ENCODE peak calls at places on chromosome 15, in nine cellular contexts. G, D, Y, F, O, E, K, I and P are unnamed samples.

GRCh38 chr15:77083381-77084160 is 12.7 kb upstream of the TSPAN3 start:
- DNase-seq in I (peak), E (peak), O (peak), D (peak), K (peak), Y (no peak), G (no peak), F (peak), P (peak)

GRCh38 chr15:74394090-74394846 is 26.8 kb upstream of the CYP11A1 start:
- DNase-seq in F (no peak), O (no peak), E (no peak), Y (no peak), G (no peak), D (no peak), K (no peak), I (no peak), P (no peak)

GRCh38 chr15:67181221-67181639 is 73.2 kb downstream of the AAGAB start:
- DNase-seq in G (peak), Y (no peak), I (no peak), E (no peak), K (no peak), O (no peak), F (peak), D (no peak), P (no peak)

GRCh38 chr15:70271422-70272088 is 173.8 kb upstream of the TLE3 start:
- DNase-seq in O (peak), D (peak), K (no peak), G (no peak), F (no peak), Y (peak), E (peak), I (no peak), P (no peak)

GRCh38 chr15:66721501-66721937 is 19.5 kb downstream of the SMAD6 start:
- DNase-seq in O (no peak), E (peak), K (no peak), Y (no peak), I (no peak), G (no peak), F (no peak), D (no peak), P (no peak)

GRCh38 chr15:98650871-98651481 is 2.6 kb downstream of the IGF1R start:
- DNase-seq in G (no peak), D (no peak), Y (no peak), I (peak), E (no peak), K (no peak), O (peak), F (peak), P (no peak)

GRCh38 chr15:69272139-69272538 is 26.6 kb upstream of the PAQR5 start:
- DNase-seq in I (no peak), Y (no peak), O (no peak), K (peak), D (no peak), F (no peak), G (no peak), E (no peak), P (no peak)

GRCh38 chr15:41513282-41514227 is at the start of gene LTK:
- DNase-seq in O (peak), Y (peak), I (no peak), D (no peak), K (peak), G (no peak), F (no peak), E (no peak), P (no peak)

GRCh38 chr15:38201714-38202113 is 50.9 kb upstream of the SPRED1 start:
- DNase-seq in O (no peak), K (no peak), I (no peak), G (no peak), E (no peak), D (no peak), Y (no peak), F (no peak), P (no peak)

GRCh38 chr15:98518823-98519561 is 129.3 kb upstream of the IGF1R start:
- DNase-seq in D (peak), I (peak), Y (peak), G (no peak), E (no peak), O (peak), F (no peak), K (peak), P (peak)

GRCh38 chr15:98865397-98866339 is 141.9 kb downstream of the PGPEP1L start:
- DNase-seq in E (peak), G (no peak), I (peak), Y (peak), D (peak), O (peak), F (peak), K (peak), P (no peak)

GRCh38 chr15:72271895-72272212 is 500 bp downstream of the PARP6 start:
- DNase-seq in D (no peak), I (no peak), G (no peak), F (no peak), K (peak), E (no peak), O (no peak), Y (no peak), P (no peak)

GRCh38 chr15:74378853-74379252 is 11.4 kb upstream of the CYP11A1 start:
- DNase-seq in K (no peak), E (no peak), O (no peak), D (no peak), F (peak), Y (no peak), G (peak), I (no peak), P (no peak)

GRCh38 chr15:48795901-48796300 is 15.0 kb downstream of the CEP152 start:
- DNase-seq in G (no peak), K (no peak), E (no peak), Y (no peak), O (no peak), I (no peak), F (no peak), D (no peak), P (no peak)

GRCh38 chr15:41905360-41905793 is 11.5 kb upstream of the SPTBN5 start:
- DNase-seq in Y (no peak), I (no peak), F (no peak), E (peak), O (no peak), G (no peak), D (no peak), K (no peak), P (no peak)

GRCh38 chr15:95302206-95302605 is 1028.3 kb upstream of the NR2F2 start:
- DNase-seq in K (no peak), Y (no peak), G (no peak), F (no peak), I (no peak), E (no peak), O (no peak), D (no peak), P (no peak)

GRCh38 chr15:37951999-37952398 is 17.6 kb downstream of the TMCO5A start:
- DNase-seq in I (no peak), O (no peak), E (no peak), Y (no peak), K (no peak), F (no peak), G (no peak), D (no peak), P (no peak)

DNA sequence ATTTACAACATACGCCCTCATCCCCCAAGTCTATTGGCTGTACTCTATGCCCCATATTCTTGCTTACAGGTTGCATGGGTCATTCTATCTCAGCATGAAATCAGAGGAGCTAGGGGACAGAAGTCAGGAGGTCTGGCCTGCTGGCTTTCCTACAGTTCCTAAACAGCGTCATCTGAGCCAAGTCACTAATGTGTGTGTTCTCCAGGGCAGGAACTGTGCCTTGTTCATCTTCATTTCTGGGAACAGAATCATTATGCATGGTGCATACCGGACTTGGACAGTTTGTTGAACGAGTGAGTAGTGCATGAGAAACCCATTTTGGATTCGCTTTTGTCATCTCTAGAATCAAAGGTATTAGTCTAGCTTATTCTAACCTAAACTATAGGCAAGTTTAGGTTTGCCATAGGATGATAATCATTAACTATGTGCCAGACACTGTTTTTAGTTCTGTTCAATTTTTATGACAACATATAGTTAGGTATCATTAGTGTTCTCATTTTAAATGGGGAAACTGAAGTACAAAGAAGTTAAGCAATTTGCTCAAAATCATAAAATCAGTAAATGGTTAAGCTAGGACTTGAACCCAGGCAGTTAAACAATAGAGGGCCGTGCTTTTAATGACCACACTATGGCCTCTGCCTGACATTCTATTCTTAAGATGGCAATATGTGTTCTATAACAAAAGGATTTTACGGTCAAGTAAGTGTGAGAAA is 105.2 kb downstream of the FMN1 start:
- DNase-seq in D (no peak), O (no peak), G (no peak), E (no peak), I (no peak), Y (no peak), F (no peak), K (no peak), P (no peak)
- H3K4me3 ChIP-seq in D (no peak), O (no peak), G (no peak), E (no peak), I (no peak), Y (no peak), F (no peak), K (no peak), P (no peak)

DNA sequence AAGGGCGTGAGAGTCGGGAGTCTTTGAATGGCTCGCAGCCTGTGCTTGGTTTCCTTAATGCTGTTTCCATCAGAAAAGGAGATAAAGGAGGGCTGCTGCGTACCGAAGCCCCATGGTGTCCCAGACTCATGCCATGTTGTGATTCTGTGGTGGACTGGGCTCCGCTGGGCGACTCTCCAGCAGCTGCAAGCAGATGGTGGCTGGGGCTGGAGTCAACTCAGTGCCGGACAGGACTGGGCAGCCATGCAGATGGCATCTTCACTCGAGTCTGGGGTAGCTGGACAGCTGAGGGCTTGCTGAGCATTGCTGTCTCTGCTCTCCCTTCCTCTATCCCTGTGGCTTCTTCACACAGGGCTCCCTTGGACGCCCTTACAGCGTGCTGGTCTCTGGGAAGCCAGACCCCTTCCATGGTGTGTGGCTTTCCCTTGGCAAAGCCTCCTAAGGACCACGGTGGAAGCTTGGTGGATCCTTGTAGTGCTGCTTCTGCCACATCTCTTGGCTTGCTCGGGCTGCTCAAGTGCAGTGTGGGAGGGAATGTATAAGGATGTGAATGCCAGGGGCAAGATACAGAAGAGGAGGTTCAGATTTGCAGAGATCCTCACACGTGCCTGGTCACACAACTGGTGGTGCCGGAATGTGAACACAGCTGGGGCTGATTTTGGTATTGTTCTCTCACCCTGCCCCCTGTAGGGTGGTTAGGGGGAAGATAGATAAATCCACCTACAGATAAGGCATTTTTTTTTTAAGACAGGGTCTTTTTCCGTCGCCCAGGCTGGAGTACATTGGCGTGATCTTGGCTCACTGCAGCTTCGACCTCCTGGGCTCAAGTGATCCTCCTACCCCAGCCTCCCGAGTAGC is 9.0 kb downstream of the NIPA1 start:
- DNase-seq in F (no peak), E (no peak), I (no peak), O (no peak), D (no peak), G (no peak), K (no peak), Y (no peak), P (no peak)
- TF ChIP-seq POLR2AphosphoS5 in F (no peak), E (no peak), I (no peak), O (no peak), D (no peak), G (no peak), K (no peak), Y (no peak), P (no peak)

DNA sequence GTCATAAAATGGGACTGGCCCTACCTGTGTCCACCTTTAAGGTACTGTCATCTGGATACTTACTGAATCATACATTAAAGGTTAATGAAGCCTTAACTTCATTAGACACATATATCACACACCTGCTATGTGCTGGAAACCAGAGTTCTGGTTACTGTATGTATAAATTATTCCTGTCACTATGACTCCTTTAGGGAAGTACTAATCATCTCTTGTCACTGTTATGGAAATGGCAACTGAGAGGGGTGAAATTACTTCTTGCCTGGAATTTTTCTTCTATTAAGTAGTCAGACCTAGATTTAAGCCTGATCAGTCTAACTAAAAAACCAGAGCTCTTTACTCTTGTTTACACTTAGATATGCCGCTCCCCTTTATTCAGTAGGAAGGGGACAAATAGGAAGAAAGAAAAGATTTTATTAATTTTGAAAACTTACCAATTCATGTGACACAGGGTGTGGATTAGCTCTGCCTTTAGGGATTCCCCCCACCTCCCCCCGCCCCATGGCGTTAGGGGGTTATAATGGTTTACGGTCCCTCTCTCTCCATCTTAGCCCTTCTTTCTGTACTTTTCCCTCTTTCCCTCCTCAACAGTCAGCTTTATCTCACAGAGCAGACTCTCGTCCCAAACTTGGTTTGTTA is 152.6 kb downstream of the KLHL25 start:
- DNase-seq in G (no peak), D (no peak), O (no peak), K (no peak), I (no peak), F (no peak), Y (no peak), E (no peak), P (no peak)
- H3K4me3 ChIP-seq in G (peak), D (peak), O (no peak), K (no peak), I (no peak), F (no peak), Y (no peak), E (no peak), P (peak)

DNA sequence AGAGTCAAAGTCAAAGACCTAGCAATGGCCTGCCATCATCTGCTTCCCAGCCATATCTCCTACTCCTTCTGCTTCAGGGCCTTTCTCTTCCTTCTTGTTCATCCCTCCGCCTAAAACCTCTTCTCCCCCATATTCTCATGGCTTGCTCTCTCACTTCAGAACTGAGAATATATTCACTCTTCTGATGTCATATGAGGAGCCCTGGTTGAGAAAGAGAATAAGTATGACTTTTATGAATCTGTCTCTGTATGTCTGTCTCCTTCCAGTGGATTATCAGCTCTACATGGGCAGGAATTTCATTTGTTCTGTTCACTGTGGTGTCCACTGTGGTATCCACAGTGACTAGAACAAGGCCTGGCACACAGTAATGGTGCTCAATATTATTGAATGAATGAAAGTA is 11.8 kb downstream of the ZNF592 start:
- DNase-seq in K (no peak), O (no peak), Y (no peak), E (no peak), D (no peak), I (no peak), G (no peak), F (no peak), P (no peak)
- TF ChIP-seq POLR2AphosphoS5 in K (no peak), O (no peak), Y (no peak), E (no peak), D (no peak), I (no peak), G (no peak), F (no peak), P (no peak)

GRCh38 chr15:56930663-56931313 is 12.3 kb downstream of the TCF12 start:
- DNase-seq in I (no peak), G (no peak), D (no peak), Y (no peak), E (no peak), F (no peak), K (no peak), O (no peak), P (no peak)
- H3K4me3 ChIP-seq in I (no peak), G (no peak), D (no peak), Y (no peak), E (no peak), F (no peak), K (no peak), O (no peak), P (peak)

DNA sequence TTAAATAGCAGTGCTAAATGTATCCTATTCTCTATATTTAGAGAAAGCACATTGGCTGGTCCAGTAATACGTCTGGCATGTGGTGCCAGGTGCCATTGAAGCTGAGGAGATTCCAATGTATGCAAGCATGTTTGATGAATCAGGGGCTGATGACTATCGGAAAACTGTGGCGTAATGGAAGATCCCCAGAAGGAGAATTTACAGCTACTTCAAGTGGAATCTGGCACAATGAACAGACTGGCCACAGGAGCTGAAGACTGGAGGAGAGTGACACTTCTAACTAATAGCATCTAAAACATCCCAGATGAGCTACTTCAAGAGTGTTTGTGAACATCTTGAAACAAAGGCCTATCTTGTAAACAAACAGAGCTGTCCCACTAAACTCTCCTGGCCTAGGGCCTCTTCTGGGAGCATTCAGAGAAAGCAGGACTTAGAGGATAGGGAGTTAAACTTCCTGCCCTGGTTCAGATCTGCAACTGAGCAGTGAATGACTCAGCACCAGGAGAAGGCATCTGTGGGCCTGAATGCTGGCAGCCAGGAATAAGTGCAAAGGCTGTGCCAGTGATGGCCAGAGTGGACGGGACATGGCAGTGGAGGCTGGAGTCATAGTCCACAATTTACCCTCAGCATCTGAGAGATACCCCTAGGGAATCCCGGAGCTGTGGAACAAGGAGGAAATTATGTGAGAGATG is 15.3 kb upstream of the ACTC1 start:
- DNase-seq in I (no peak), Y (no peak), F (no peak), O (no peak), G (no peak), D (no peak), K (no peak), E (no peak), P (no peak)
- TF ChIP-seq POLR2AphosphoS5 in I (no peak), Y (no peak), F (no peak), O (no peak), G (no peak), D (no peak), K (no peak), E (no peak), P (no peak)

GRCh38 chr15:60003243-60004018 is 680 bp upstream of the FOXB1 start:
- DNase-seq in I (no peak), E (no peak), Y (no peak), O (no peak), D (no peak), F (no peak), G (no peak), K (no peak), P (no peak)

GRCh38 chr15:60005352-60006202 is 1.5 kb downstream of the FOXB1 start:
- DNase-seq in O (no peak), F (no peak), G (peak), D (no peak), I (no peak), Y (no peak), K (peak), E (peak), P (no peak)

GRCh38 chr15:60002528-60003218 is 1.4 kb upstream of the FOXB1 start:
- DNase-seq in E (no peak), Y (no peak), O (no peak), K (peak), G (no peak), I (no peak), F (no peak), D (no peak), P (no peak)

GRCh38 chr15:60004846-60005351 is 788 bp downstream of the FOXB1 start:
- DNase-seq in E (no peak), D (no peak), G (no peak), F (no peak), Y (no peak), O (no peak), I (no peak), K (peak), P (no peak)

GRCh38 chr15:60004019-60004845 is at the start of gene FOXB1:
- DNase-seq in E (no peak), D (no peak), I (no peak), O (no peak), F (no peak), Y (no peak), G (no peak), K (peak), P (no peak)
- H3K4me3 ChIP-seq in E (peak), D (peak), I (peak), O (peak), F (no peak), Y (no peak), G (peak), K (peak), P (peak)